ENCODE peak calls at places on chromosomes 16 and 17, in six cellular contexts. One of them, this sample, is unnamed.

GRCh38 chr16:55453909-55454308 is 25.1 kb upstream of the MMP2 start:
- DNase-seq in A549: no peak
- DNase-seq in IMR-90: no peak
- DNase-seq in uterus: no peak
- DNase-seq in upper lobe of left lung: no peak
- DNase-seq in GM12878: no peak
- DNase-seq in this sample: no peak

GRCh38 chr16:72783716-72784320 is 264.1 kb downstream of the ZFHX3 start:
- DNase-seq in A549: no peak
- DNase-seq in IMR-90: peak; percentile 68
- DNase-seq in uterus: no peak
- DNase-seq in upper lobe of left lung: no peak
- DNase-seq in GM12878: peak; percentile 5
- DNase-seq in this sample: no peak

GRCh38 chr17:75617218-75617617 is 16.0 kb upstream of the SMIM5 start:
- DNase-seq in A549: no peak
- DNase-seq in IMR-90: no peak
- DNase-seq in uterus: no peak
- DNase-seq in upper lobe of left lung: no peak
- DNase-seq in GM12878: no peak
- DNase-seq in this sample: no peak

GRCh38 chr16:89370081-89370511 is 120.3 kb downstream of the ANKRD11 start:
- DNase-seq in A549: no peak
- DNase-seq in IMR-90: peak; percentile 44
- DNase-seq in uterus: no peak
- DNase-seq in upper lobe of left lung: no peak
- DNase-seq in GM12878: no peak
- DNase-seq in this sample: no peak

GRCh38 chr17:43760254-43760852 is 1.8 kb upstream of the SOST start:
- DNase-seq in A549: peak; percentile 98
- DNase-seq in IMR-90: peak; percentile 91
- DNase-seq in uterus: peak; percentile 91
- DNase-seq in upper lobe of left lung: no peak
- DNase-seq in GM12878: peak; percentile 53
- DNase-seq in this sample: peak; percentile 85

GRCh38 chr16:2799852-2800226 is 1.6 kb downstream of the PRSS41 start:
- DNase-seq in A549: no peak
- DNase-seq in IMR-90: peak; percentile 4
- DNase-seq in uterus: no peak
- DNase-seq in upper lobe of left lung: no peak
- DNase-seq in GM12878: no peak
- DNase-seq in this sample: no peak

GRCh38 chr16:64253114-64253513 is 868.7 kb downstream of the CDH11 start:
- DNase-seq in A549: no peak
- DNase-seq in IMR-90: no peak
- DNase-seq in uterus: no peak
- DNase-seq in upper lobe of left lung: no peak
- DNase-seq in GM12878: no peak
- DNase-seq in this sample: no peak

GRCh38 chr16:10907757-10908045 is 30.7 kb downstream of the CIITA start:
- DNase-seq in A549: no peak
- DNase-seq in IMR-90: no peak
- DNase-seq in uterus: no peak
- DNase-seq in upper lobe of left lung: peak; percentile 81
- DNase-seq in GM12878: no peak
- DNase-seq in this sample: no peak

GRCh38 chr17:57554826-57555635 is 190.1 kb downstream of the CCDC182 start:
- DNase-seq in A549: no peak
- DNase-seq in IMR-90: no peak
- DNase-seq in uterus: no peak
- DNase-seq in upper lobe of left lung: no peak
- DNase-seq in GM12878: no peak
- DNase-seq in this sample: peak; percentile 51

GRCh38 chr17:48671697-48672171 is 45.6 kb upstream of the HOXB9 start:
- DNase-seq in A549: peak; percentile 72
- DNase-seq in IMR-90: peak; percentile 67
- DNase-seq in uterus: peak; percentile 83
- DNase-seq in upper lobe of left lung: no peak
- DNase-seq in GM12878: no peak
- DNase-seq in this sample: peak; percentile 61

GRCh38 chr16:2980227-2981176 is at the start of gene PKMYT1:
- DNase-seq in A549: peak; percentile 98
- DNase-seq in IMR-90: peak; percentile 73
- DNase-seq in uterus: peak; percentile 94
- DNase-seq in upper lobe of left lung: peak; percentile 99
- DNase-seq in GM12878: peak; percentile 61
- DNase-seq in this sample: peak; percentile 82

GRCh38 chr17:30819941-30820705 is 4.4 kb downstream of the CRLF3 start:
- DNase-seq in A549: no peak
- DNase-seq in IMR-90: peak; percentile 9
- DNase-seq in uterus: no peak
- DNase-seq in upper lobe of left lung: no peak
- DNase-seq in GM12878: no peak
- DNase-seq in this sample: no peak

GRCh38 chr16:11560701-11561439 is 25.8 kb downstream of the LITAF start:
- DNase-seq in A549: no peak
- DNase-seq in IMR-90: no peak
- DNase-seq in uterus: peak; percentile 63
- DNase-seq in upper lobe of left lung: no peak
- DNase-seq in GM12878: no peak
- DNase-seq in this sample: peak; percentile 44

GRCh38 chr17:3955373-3955978 is 8.8 kb downstream of the ATP2A3 start:
- DNase-seq in A549: no peak
- DNase-seq in IMR-90: no peak
- DNase-seq in uterus: no peak
- DNase-seq in upper lobe of left lung: no peak
- DNase-seq in GM12878: no peak
- DNase-seq in this sample: no peak

GRCh38 chr17:3954086-3954485 is 10.2 kb downstream of the ATP2A3 start:
- DNase-seq in A549: no peak
- DNase-seq in IMR-90: no peak
- DNase-seq in uterus: no peak
- DNase-seq in upper lobe of left lung: no peak
- DNase-seq in GM12878: no peak
- DNase-seq in this sample: no peak

GRCh38 chr17:3954921-3955320 is 9.3 kb downstream of the ATP2A3 start:
- DNase-seq in A549: no peak
- DNase-seq in IMR-90: no peak
- DNase-seq in uterus: no peak
- DNase-seq in upper lobe of left lung: no peak
- DNase-seq in GM12878: no peak
- DNase-seq in this sample: no peak

GRCh38 chr17:3952186-3952585 is 12.1 kb downstream of the ATP2A3 start:
- DNase-seq in A549: no peak
- DNase-seq in IMR-90: no peak
- DNase-seq in uterus: no peak
- DNase-seq in upper lobe of left lung: no peak
- DNase-seq in GM12878: no peak
- DNase-seq in this sample: no peak

DNA sequence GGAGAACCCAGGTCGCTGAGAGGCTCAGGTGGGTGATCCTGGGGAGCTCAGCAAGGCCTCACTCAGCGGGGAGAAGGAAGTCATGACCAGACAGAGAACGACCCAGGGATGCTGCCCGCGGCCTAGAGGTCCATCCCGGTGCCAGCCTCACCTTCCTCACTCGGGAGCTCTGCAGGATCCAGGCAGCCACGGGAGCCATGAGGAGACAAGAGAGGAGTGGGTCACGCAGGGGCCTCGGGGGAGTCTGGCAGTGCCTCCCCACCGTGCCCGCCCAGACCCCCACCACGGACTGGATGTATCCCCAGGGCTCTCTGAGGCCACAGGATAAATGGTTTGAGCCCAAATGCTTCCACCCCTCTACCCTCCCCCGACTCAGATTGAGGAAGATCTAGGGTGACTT is 10.7 kb downstream of the ATP2A3 start:
- DNase-seq in A549: no peak
- DNase-seq in IMR-90: no peak
- DNase-seq in uterus: no peak
- DNase-seq in upper lobe of left lung: no peak
- DNase-seq in GM12878: no peak
- DNase-seq in this sample: no peak
- H3K4me1 ChIP-seq in A549: no peaks in the 10 kb centered on the region
- H3K4me1 ChIP-seq in IMR-90: no peaks in the 10 kb centered on the region
- H3K4me1 ChIP-seq in uterus: no peaks in the 10 kb centered on the region
- H3K4me1 ChIP-seq in upper lobe of left lung: peaks cover 4% of the 10 kb centered on the region
- H3K4me1 ChIP-seq in GM12878: no peaks in the 10 kb centered on the region
- H3K4me1 ChIP-seq in this sample: no peaks in the 10 kb centered on the region

GRCh38 chr16:70523621-70524405 is at the start of gene SF3B3:
- DNase-seq in A549: peak; percentile 60
- DNase-seq in IMR-90: peak; percentile 24
- DNase-seq in uterus: peak; percentile 64
- DNase-seq in upper lobe of left lung: peak; percentile 72
- DNase-seq in GM12878: no peak
- DNase-seq in this sample: peak; percentile 63
- TF ChIP-seq POLR2A in A549: peak; percentile 50
- TF ChIP-seq POLR2A in IMR-90: peak; percentile 91
- TF ChIP-seq POLR2A in uterus: no peak
- TF ChIP-seq POLR2A in upper lobe of left lung: peak; percentile 56
- TF ChIP-seq POLR2A in GM12878: peak; percentile 91
- TF ChIP-seq POLR2A in this sample: peak; percentile 49

DNA sequence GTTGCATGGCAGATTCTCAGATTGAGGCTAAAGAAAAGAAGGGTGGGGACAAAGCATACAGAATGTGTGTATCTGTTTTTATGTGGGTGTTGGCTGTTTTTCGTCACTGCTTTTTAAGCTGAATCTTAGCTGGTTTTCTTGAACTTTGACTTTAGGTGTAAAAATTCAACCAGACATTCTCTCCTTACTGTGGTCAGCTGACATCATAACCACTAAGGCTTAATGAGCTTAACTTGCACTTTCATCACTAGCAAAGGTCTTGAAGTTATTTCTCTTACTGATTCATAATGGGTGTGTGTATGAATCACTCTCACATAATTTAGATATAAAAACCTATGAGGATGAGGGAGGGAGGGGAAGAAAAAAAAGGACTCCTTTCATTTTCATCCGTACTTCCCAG is 4.0 kb upstream of the CDC6 start:
- DNase-seq in A549: peak; percentile 46
- DNase-seq in IMR-90: peak; percentile 96
- DNase-seq in uterus: no peak
- DNase-seq in upper lobe of left lung: no peak
- DNase-seq in GM12878: no peak
- DNase-seq in this sample: no peak
- H3K27ac ChIP-seq in A549: peak overlapping the region; percentile 64
- H3K27ac ChIP-seq in IMR-90: peak overlapping the region; percentile 66
- H3K27ac ChIP-seq in uterus: peak overlapping the region; percentile 76
- H3K27ac ChIP-seq in upper lobe of left lung: peak overlapping the region; percentile 52
- H3K27ac ChIP-seq in GM12878: no peak overlapping the region
- H3K27ac ChIP-seq in this sample: peak overlapping the region; percentile 34

GRCh38 chr17:76726766-76727718 is at the start of gene METTL23:
- DNase-seq in A549: peak; percentile 90
- DNase-seq in IMR-90: peak; percentile 77
- DNase-seq in uterus: peak; percentile 86
- DNase-seq in upper lobe of left lung: peak; percentile 95
- DNase-seq in GM12878: no peak
- DNase-seq in this sample: peak; percentile 81
- H3K4me1 ChIP-seq in A549: peaks cover 17% of the 10 kb centered on the region
- H3K4me1 ChIP-seq in IMR-90: peaks cover 6% of the 10 kb centered on the region
- H3K4me1 ChIP-seq in uterus: peaks cover 8% of the 10 kb centered on the region
- H3K4me1 ChIP-seq in upper lobe of left lung: peaks cover 49% of the 10 kb centered on the region
- H3K4me1 ChIP-seq in GM12878: no peaks in the 10 kb centered on the region
- H3K4me1 ChIP-seq in this sample: peaks cover 43% of the 10 kb centered on the region

GRCh38 chr16:86495357-86495701 is 15.0 kb upstream of the FOXF1 start:
- DNase-seq in A549: no peak
- DNase-seq in IMR-90: no peak
- DNase-seq in uterus: no peak
- DNase-seq in upper lobe of left lung: no peak
- DNase-seq in GM12878: no peak
- DNase-seq in this sample: no peak

GRCh38 chr16:86494565-86495356 is 15.6 kb upstream of the FOXF1 start:
- DNase-seq in A549: no peak
- DNase-seq in IMR-90: no peak
- DNase-seq in uterus: no peak
- DNase-seq in upper lobe of left lung: peak; percentile 66
- DNase-seq in GM12878: no peak
- DNase-seq in this sample: no peak

GRCh38 chr16:86496929-86497381 is 13.4 kb upstream of the FOXF1 start:
- DNase-seq in A549: no peak
- DNase-seq in IMR-90: peak; percentile 47
- DNase-seq in uterus: no peak
- DNase-seq in upper lobe of left lung: peak; percentile 75
- DNase-seq in GM12878: no peak
- DNase-seq in this sample: no peak

GRCh38 chr16:86496262-86496928 is 13.9 kb upstream of the FOXF1 start:
- DNase-seq in A549: no peak
- DNase-seq in IMR-90: no peak
- DNase-seq in uterus: no peak
- DNase-seq in upper lobe of left lung: peak; percentile 71
- DNase-seq in GM12878: no peak
- DNase-seq in this sample: no peak

GRCh38 chr16:86495756-86496261 is 14.5 kb upstream of the FOXF1 start:
- DNase-seq in A549: no peak
- DNase-seq in IMR-90: no peak
- DNase-seq in uterus: no peak
- DNase-seq in upper lobe of left lung: no peak
- DNase-seq in GM12878: no peak
- DNase-seq in this sample: no peak
- TF ChIP-seq POLR2A in A549: no peak
- TF ChIP-seq POLR2A in IMR-90: no peak
- TF ChIP-seq POLR2A in uterus: no peak
- TF ChIP-seq POLR2A in upper lobe of left lung: no peak
- TF ChIP-seq POLR2A in GM12878: no peak
- TF ChIP-seq POLR2A in this sample: no peak

This sample was measured in gastrocnemius medialis.